ENCODE peak calls at places on chromosomes 5 and 9, in ten cellular contexts. Q is stimulated activated CD8-positive, alpha-beta memory T cell treated with anti-CD3 and anti-CD28 coated beads, Interleukin-15, amount 100 ng/mL, for 4 hours; X is CD4-positive, alpha-beta memory T cell; S is occipital lobe; T is type B pancreatic cell; F is bronchial epithelial cell; M is A549; U is astrocyte; Z is small intestine; E is stimulated activated naive B cell treated with anti-CD40 and anti-IgM and Interleukin-4, amounts not matched to agents 10 μg/mL and 1 μg/mL and 100 μg/mL, for 72 hours. H is an unnamed sample.

GRCh38 chr5:143033535-143034260 is 263.5 kb downstream of the ARHGAP26 start:
- DNase-seq in T (no peak), S (no peak), Q (no peak), X (no peak), F (peak), U (peak), Z (no peak), M (peak), E (no peak), H (no peak)

GRCh38 chr5:79074641-79075040 is 5.1 kb downstream of the BHMT2 start:
- DNase-seq in T (no peak), U (peak), M (no peak), F (peak), S (no peak), Z (no peak), E (no peak), X (no peak), Q (no peak), H (no peak)

GRCh38 chr5:151664694-151665583 is 21.8 kb downstream of the SPARC start:
- DNase-seq in S (no peak), U (peak), F (no peak), X (no peak), E (no peak), Z (no peak), M (no peak), T (no peak), Q (no peak), H (no peak)

GRCh38 chr9:23160952-23161469 is 665.0 kb downstream of the ELAVL2 start:
- DNase-seq in S (no peak), X (no peak), E (no peak), Z (no peak), U (no peak), T (no peak), F (no peak), Q (no peak), M (no peak), H (no peak)

GRCh38 chr9:108813951-108814601 is 41.7 kb downstream of the ACTL7B start:
- DNase-seq in F (peak), X (no peak), M (peak), T (no peak), U (peak), S (peak), E (no peak), Q (no peak), Z (no peak), H (no peak)

GRCh38 chr5:56917534-56917933 is 8.1 kb downstream of the SETD9 start:
- DNase-seq in S (no peak), U (no peak), F (no peak), X (no peak), Z (peak), T (no peak), E (no peak), M (no peak), Q (no peak), H (no peak)

GRCh38 chr5:114324282-114324681 is 37.6 kb upstream of the KCNN2 start:
- DNase-seq in M (no peak), X (no peak), Q (no peak), F (no peak), T (no peak), S (no peak), Z (no peak), E (no peak), U (no peak), H (no peak)

GRCh38 chr9:113641100-113641885 is 177.8 kb downstream of the RGS3 start:
- DNase-seq in S (no peak), T (no peak), Q (no peak), M (no peak), Z (no peak), E (no peak), F (no peak), X (no peak), U (no peak), H (no peak)

GRCh38 chr9:14383296-14383695 is 69.4 kb upstream of the NFIB start:
- DNase-seq in X (no peak), M (no peak), Q (no peak), S (no peak), E (no peak), F (peak), T (no peak), U (peak), Z (no peak), H (no peak)

GRCh38 chr5:143980506-143980905 is 168.5 kb downstream of the HMHB1 start:
- DNase-seq in M (no peak), S (no peak), T (no peak), Q (no peak), Z (no peak), X (no peak), U (no peak), F (no peak), E (no peak), H (no peak)

GRCh38 chr9:93115486-93115885 is 18.6 kb downstream of the NINJ1 start:
- DNase-seq in S (no peak), Q (no peak), E (no peak), F (no peak), M (no peak), U (no peak), Z (no peak), T (no peak), X (no peak), H (no peak)

GRCh38 chr9:131502781-131503625 is at the start of gene POMT1:
- DNase-seq in Q (peak), M (peak), S (peak), U (peak), Z (peak), T (peak), F (peak), X (peak), E (peak), H (peak)

GRCh38 chr9:3329361-3329760 is 196.4 kb downstream of the RFX3 start:
- DNase-seq in U (peak), Z (no peak), T (no peak), E (no peak), M (no peak), S (no peak), Q (no peak), F (peak), X (no peak), H (no peak)

GRCh38 chr5:176741566-176742211 is 68.7 kb upstream of the UNC5A start:
- DNase-seq in X (no peak), E (no peak), Q (no peak), S (no peak), T (peak), F (no peak), U (no peak), M (no peak), Z (no peak), H (no peak)

GRCh38 chr9:130934702-130935659 is 4.1 kb downstream of the FIBCD1 start:
- DNase-seq in X (no peak), E (no peak), Q (no peak), S (no peak), F (no peak), Z (peak), U (no peak), T (no peak), M (no peak), H (no peak)

GRCh38 chr9:38090170-38090569 is 21.1 kb upstream of the SHB start:
- DNase-seq in S (no peak), F (no peak), X (no peak), Z (no peak), E (no peak), T (peak), U (no peak), M (no peak), Q (no peak), H (no peak)

GRCh38 chr9:27990524-27990923 is 417.2 kb upstream of the C9orf72 start:
- DNase-seq in M (no peak), Z (no peak), F (no peak), Q (no peak), S (no peak), T (no peak), U (no peak), X (no peak), E (no peak), H (no peak)

GRCh38 chr9:90053027-90053426 is 448.2 kb downstream of the GADD45G start:
- DNase-seq in S (no peak), E (no peak), M (no peak), X (no peak), Z (no peak), T (no peak), F (no peak), U (no peak), Q (no peak), H (no peak)

GRCh38 chr9:35341585-35341984 is 148.3 kb upstream of the RUSC2 start:
- DNase-seq in F (peak), U (peak), M (no peak), T (no peak), E (no peak), X (no peak), Q (no peak), S (peak), Z (no peak), H (no peak)

GRCh38 chr9:96136992-96137665 is 164.8 kb downstream of the HSD17B3 start:
- DNase-seq in Q (no peak), Z (peak), F (peak), T (no peak), X (no peak), M (no peak), E (peak), S (peak), U (peak), H (no peak)

GRCh38 chr5:111681791-111682190 is 75.2 kb downstream of the NREP start:
- DNase-seq in U (no peak), F (no peak), T (no peak), M (no peak), Q (no peak), S (no peak), E (no peak), Z (no peak), X (no peak), H (no peak)

GRCh38 chr5:81750308-81751008 is 439 bp downstream of the SSBP2 start:
- DNase-seq in X (peak), Z (peak), M (peak), Q (no peak), T (no peak), S (no peak), U (no peak), F (no peak), E (peak), H (peak)

GRCh38 chr5:68182094-68182493 is 33.5 kb upstream of the PIK3R1 start:
- DNase-seq in F (no peak), S (no peak), Q (no peak), U (no peak), M (no peak), T (no peak), E (no peak), Z (peak), X (no peak), H (no peak)

GRCh38 chr5:141777130-141777529 is 95.1 kb upstream of the ARAP3 start:
- DNase-seq in S (no peak), Z (no peak), Q (no peak), E (no peak), M (no peak), T (no peak), F (no peak), U (no peak), X (no peak), H (no peak)

GRCh38 chr5:160466889-160467554 is 45.4 kb downstream of the PTTG1 start:
- DNase-seq in E (no peak), Z (no peak), T (no peak), X (no peak), U (no peak), Q (no peak), S (no peak), F (no peak), M (no peak), H (no peak)

GRCh38 chr5:19370655-19371386 is 617.2 kb downstream of the CDH18 start:
- DNase-seq in U (no peak), X (no peak), T (no peak), M (no peak), S (no peak), Q (no peak), E (no peak), F (no peak), Z (no peak), H (no peak)

GRCh38 chr5:148290271-148291195 is 21.7 kb upstream of the SPINK7 start:
- DNase-seq in M (no peak), E (no peak), Q (no peak), F (peak), S (no peak), X (no peak), T (no peak), U (no peak), Z (peak), H (no peak)